ENCODE peak calls at places on chromosome 14, in four cellular contexts. M, J, X and V are unnamed samples.
A peak's percentile ranks its signal among the peaks of the same experiment; 100 is the strongest.

GRCh38 chr14:68774771-68775613 is 17.9 kb downstream of the ZFP36L1 start:
- DNase-seq in M (no peak), J (no peak), X (no peak), V (no peak)

GRCh38 chr14:55097894-55098560 is 31.0 kb upstream of the LGALS3 start:
- DNase-seq in M (peak; percentile 34), J (no peak), X (peak; percentile 99), V (no peak)

GRCh38 chr14:100592972-100593371 is 5.8 kb upstream of the BEGAIN start:
- DNase-seq in M (no peak), J (no peak), X (no peak), V (no peak)

GRCh38 chr14:25150401-25150800 is 100.5 kb upstream of the STXBP6 start:
- DNase-seq in M (no peak), J (no peak), X (no peak), V (no peak)

GRCh38 chr14:102481791-102482238 is 27.8 kb downstream of the ANKRD9 start:
- DNase-seq in M (no peak), J (no peak), X (no peak), V (no peak)

GRCh38 chr14:105844047-105844630 is 317.8 kb downstream of the TMEM121 start:
- DNase-seq in M (no peak), J (no peak), X (no peak), V (no peak)

GRCh38 chr14:79331820-79332219 is 879.5 kb downstream of the DIO2 start:
- DNase-seq in M (no peak), J (no peak), X (no peak), V (no peak)

GRCh38 chr14:39322807-39323206 is 89.1 kb downstream of the MIA2 start:
- DNase-seq in M (no peak), J (no peak), X (no peak), V (no peak)

GRCh38 chr14:99327458-99328250 is 55.7 kb upstream of the BCL11B start:
- DNase-seq in M (no peak), J (no peak), X (no peak), V (no peak)

GRCh38 chr14:98185036-98185435 is 1087.0 kb downstream of the BCL11B start:
- DNase-seq in M (no peak), J (no peak), X (no peak), V (no peak)

GRCh38 chr14:61288720-61289119 is 7.6 kb upstream of the TMEM30B start:
- DNase-seq in M (no peak), J (no peak), X (no peak), V (no peak)

GRCh38 chr14:21098892-21099595 is 589 bp upstream of the ZNF219 start:
- DNase-seq in M (no peak), J (no peak), X (no peak), V (no peak)

GRCh38 chr14:49310298-49310697 is 275.9 kb downstream of the RPS29 start:
- DNase-seq in M (no peak), J (no peak), X (no peak), V (no peak)

GRCh38 chr14:20631023-20631820 is 10.3 kb downstream of the OR6S1 start:
- DNase-seq in M (no peak), J (peak; percentile 66), X (no peak), V (peak; percentile 32)

GRCh38 chr14:22520235-22520634 is 68.8 kb downstream of the DAD1 start:
- DNase-seq in M (no peak), J (no peak), X (no peak), V (peak; percentile 61)

GRCh38 chr14:53900499-53900898 is 56.1 kb downstream of the BMP4 start:
- DNase-seq in M (no peak), J (no peak), X (no peak), V (no peak)

GRCh38 chr14:68979722-68980552 is 835 bp upstream of the ACTN1 start:
- DNase-seq in M (no peak), J (peak; percentile 5), X (no peak), V (peak; percentile 41)

GRCh38 chr14:104293231-104293841 is 154.9 kb downstream of the KIF26A start:
- DNase-seq in M (no peak), J (no peak), X (no peak), V (no peak)

GRCh38 chr14:23631702-23632460 is 4.3 kb upstream of the DHRS2 start:
- DNase-seq in M (peak; percentile 66), J (peak; percentile 53), X (peak; percentile 51), V (peak; percentile 73)

GRCh38 chr14:89618309-89618708 is 201.3 kb upstream of the FOXN3 start:
- DNase-seq in M (no peak), J (no peak), X (no peak), V (no peak)

GRCh38 chr14:77140343-77140936 is 1.2 kb downstream of the ZDHHC22 start:
- DNase-seq in M (no peak), J (no peak), X (no peak), V (no peak)

GRCh38 chr14:69287096-69287991 is 27.4 kb downstream of the GALNT16 start:
- DNase-seq in M (no peak), J (no peak), X (no peak), V (no peak)

GRCh38 chr14:104445086-104445485 is 134.5 kb upstream of the C14orf180 start:
- DNase-seq in M (no peak), J (no peak), X (no peak), V (no peak)

GRCh38 chr14:81533536-81534343 is at the start of gene SEL1L:
- DNase-seq in M (peak; percentile 68), J (peak; percentile 100), X (peak; percentile 99), V (peak; percentile 98)

GRCh38 chr14:75915063-75915462 is 66.7 kb downstream of the TGFB3 start:
- DNase-seq in M (no peak), J (no peak), X (no peak), V (no peak)

GRCh38 chr14:92459479-92460421 is 53.8 kb upstream of the RIN3 start:
- DNase-seq in M (no peak), J (no peak), X (no peak), V (no peak)

GRCh38 chr14:35879654-35880249 is 53.6 kb downstream of the BRMS1L start:
- DNase-seq in M (no peak), J (no peak), X (no peak), V (no peak)
- TF ChIP-seq SPI1 in M (no peak), J (no peak), X (no peak), V (no peak)

GRCh38 chr14:64218344-64219240 is 75.6 kb downstream of the ESR2 start:
- DNase-seq in M (no peak), J (no peak), X (no peak), V (no peak)

GRCh38 chr14:64221604-64222003 is 72.6 kb downstream of the ESR2 start:
- DNase-seq in M (no peak), J (no peak), X (no peak), V (no peak)

GRCh38 chr14:64217747-64218146 is 76.4 kb downstream of the ESR2 start:
- DNase-seq in M (no peak), J (no peak), X (no peak), V (no peak)

GRCh38 chr14:64220056-64220455 is 74.1 kb downstream of the ESR2 start:
- DNase-seq in M (no peak), J (no peak), X (no peak), V (peak; percentile 11)

GRCh38 chr14:64220466-64220865 is 73.7 kb downstream of the ESR2 start:
- DNase-seq in M (no peak), J (no peak), X (no peak), V (no peak)
- TF ChIP-seq SPI1 in M (no peak), J (no peak), X (no peak), V (no peak)

DNA sequence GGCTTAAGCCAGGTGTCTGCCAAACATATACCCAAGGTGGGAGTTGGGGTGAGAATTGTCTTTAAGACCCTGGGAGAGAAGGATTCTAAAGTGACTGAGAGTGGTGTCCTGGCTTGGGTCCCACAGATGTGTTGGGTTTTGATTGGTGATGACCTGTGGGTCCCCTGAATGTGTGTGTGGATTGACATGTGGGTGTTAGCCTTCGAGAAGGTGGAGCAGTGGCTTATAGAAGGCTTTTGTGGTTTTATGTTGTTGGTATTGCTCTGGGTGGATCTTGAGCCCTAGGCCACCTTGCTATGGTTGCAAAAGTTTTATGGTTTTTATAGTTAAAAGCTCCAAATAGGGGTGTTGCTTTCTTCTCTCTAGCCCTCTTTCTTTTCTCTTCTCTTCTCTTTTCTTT is 29.7 kb downstream of the PLEKHG3 start:
- DNase-seq in M (no peak), J (no peak), X (no peak), V (no peak)
- TF ChIP-seq SPI1 in M (no peak), J (no peak), X (no peak), V (no peak)

GRCh38 chr14:96037891-96038557 is 1.1 kb upstream of the C14orf132 start:
- DNase-seq in M (no peak), J (no peak), X (no peak), V (no peak)
- TF ChIP-seq SPI1 in M (no peak), J (no peak), X (no peak), V (no peak)

GRCh38 chr14:31881531-31882310 is 195.4 kb upstream of the ARHGAP5 start:
- DNase-seq in M (no peak), J (no peak), X (no peak), V (no peak)
- TF ChIP-seq SPI1 in M (no peak), J (no peak), X (no peak), V (no peak)

DNA sequence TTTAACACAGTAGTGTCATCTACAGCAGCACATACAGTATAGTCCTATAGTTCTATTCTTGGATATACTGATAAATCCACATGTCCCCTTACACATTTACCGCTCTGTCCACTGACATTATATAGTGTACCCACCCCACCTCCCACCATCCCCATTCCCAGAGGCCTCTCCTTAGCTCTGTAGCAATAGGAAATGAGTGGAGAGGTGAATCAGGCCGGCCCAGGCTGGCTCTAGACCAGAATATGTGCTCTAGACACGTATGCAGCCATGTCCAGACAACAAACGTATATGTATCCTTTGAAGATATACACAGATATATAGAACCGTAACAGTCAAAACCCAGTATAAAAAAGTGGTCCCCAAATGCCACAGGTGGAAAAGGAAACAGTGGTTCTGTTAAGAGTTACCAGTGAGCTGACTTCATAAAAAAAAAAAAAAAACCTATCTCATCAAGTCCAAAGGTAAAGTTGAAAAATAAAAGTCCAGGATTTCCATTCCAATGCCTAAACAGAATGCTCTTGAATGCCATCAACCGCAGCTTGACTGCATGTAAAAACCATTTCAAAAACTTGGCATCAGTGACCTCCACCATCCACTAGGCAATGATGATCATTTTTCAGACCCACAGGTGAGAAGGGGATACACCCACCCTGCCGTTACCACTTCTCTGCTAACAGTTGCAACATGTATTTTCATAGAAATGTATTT is 16.7 kb downstream of the EGLN3 start:
- DNase-seq in M (no peak), J (no peak), X (no peak), V (no peak)
- TF ChIP-seq SPI1 in M (no peak), J (no peak), X (no peak), V (no peak)

GRCh38 chr14:50355692-50356091 is 41.0 kb downstream of the CDKL1 start:
- DNase-seq in M (no peak), J (no peak), X (no peak), V (no peak)

GRCh38 chr14:50354527-50354926 is 42.2 kb downstream of the CDKL1 start:
- DNase-seq in M (no peak), J (no peak), X (no peak), V (no peak)

GRCh38 chr14:50359631-50360030 is 37.0 kb downstream of the CDKL1 start:
- DNase-seq in M (no peak), J (no peak), X (no peak), V (no peak)

GRCh38 chr14:50357753-50358380 is 38.8 kb downstream of the CDKL1 start:
- DNase-seq in M (no peak), J (no peak), X (no peak), V (no peak)

GRCh38 chr14:50357124-50357523 is 39.6 kb downstream of the CDKL1 start:
- DNase-seq in M (no peak), J (no peak), X (no peak), V (no peak)
- TF ChIP-seq SPI1 in M (no peak), J (no peak), X (no peak), V (no peak)